ENCODE peak calls at places on chromosomes 4 and X, in four cellular contexts. One of them, this sample, is unnamed.

GRCh38 chr4:123856689-123857545 is 460.3 kb downstream of the SPRY1 start:
- DNase-seq in IMR-90: peak
- DNase-seq in dermis microvascular lymphatic vessel endothelial cell: peak
- DNase-seq in ureter: no peak
- DNase-seq in this sample: peak

GRCh38 chr4:147824316-147824715 is 92.4 kb downstream of the ARHGAP10 start:
- DNase-seq in dermis microvascular lymphatic vessel endothelial cell: no peak
- DNase-seq in IMR-90: no peak
- DNase-seq in ureter: no peak
- DNase-seq in this sample: no peak

GRCh38 chr4:87843936-87844335 is 11.2 kb downstream of the MEPE start:
- DNase-seq in dermis microvascular lymphatic vessel endothelial cell: no peak
- DNase-seq in ureter: no peak
- DNase-seq in IMR-90: peak
- DNase-seq in this sample: no peak

GRCh38 chrX:136779346-136779781 is 1.4 kb downstream of the ARHGEF6 start:
- DNase-seq in dermis microvascular lymphatic vessel endothelial cell: no peak
- DNase-seq in ureter: no peak
- DNase-seq in IMR-90: no peak
- DNase-seq in this sample: no peak

GRCh38 chrX:40971736-40972135 is 113.5 kb upstream of the USP9X start:
- DNase-seq in ureter: no peak
- DNase-seq in dermis microvascular lymphatic vessel endothelial cell: no peak
- DNase-seq in IMR-90: peak
- DNase-seq in this sample: no peak

GRCh38 chrX:8304668-8305067 is 133.6 kb upstream of the VCX2 start:
- DNase-seq in ureter: no peak
- DNase-seq in IMR-90: no peak
- DNase-seq in dermis microvascular lymphatic vessel endothelial cell: no peak
- DNase-seq in this sample: no peak

GRCh38 chr4:13088726-13089658 is 395.1 kb downstream of the RAB28 start:
- DNase-seq in IMR-90: no peak
- DNase-seq in ureter: no peak
- DNase-seq in dermis microvascular lymphatic vessel endothelial cell: no peak
- DNase-seq in this sample: no peak

GRCh38 chrX:110750526-110751189 is 45.0 kb downstream of the CHRDL1 start:
- DNase-seq in ureter: no peak
- DNase-seq in IMR-90: no peak
- DNase-seq in dermis microvascular lymphatic vessel endothelial cell: no peak
- DNase-seq in this sample: no peak

GRCh38 chr4:88963817-88964216 is 93.2 kb downstream of the FAM13A start:
- DNase-seq in IMR-90: peak
- DNase-seq in ureter: no peak
- DNase-seq in dermis microvascular lymphatic vessel endothelial cell: no peak
- DNase-seq in this sample: no peak

GRCh38 chrX:7028246-7028645 is 119.3 kb upstream of the STS start:
- DNase-seq in dermis microvascular lymphatic vessel endothelial cell: no peak
- DNase-seq in ureter: no peak
- DNase-seq in IMR-90: peak
- DNase-seq in this sample: no peak

GRCh38 chr4:58658701-58659100 is 1548.5 kb upstream of the IGFBP7 start:
- DNase-seq in ureter: no peak
- DNase-seq in dermis microvascular lymphatic vessel endothelial cell: no peak
- DNase-seq in IMR-90: no peak
- DNase-seq in this sample: no peak

GRCh38 chr4:52841707-52842456 is 20.2 kb upstream of the RASL11B start:
- DNase-seq in dermis microvascular lymphatic vessel endothelial cell: no peak
- DNase-seq in ureter: no peak
- DNase-seq in IMR-90: peak
- DNase-seq in this sample: no peak

GRCh38 chr4:106463622-106464021 is 95.0 kb upstream of the GIMD1 start:
- DNase-seq in ureter: no peak
- DNase-seq in IMR-90: no peak
- DNase-seq in dermis microvascular lymphatic vessel endothelial cell: no peak
- DNase-seq in this sample: no peak

GRCh38 chr4:52983563-52984303 is 121.6 kb downstream of the RASL11B start:
- DNase-seq in dermis microvascular lymphatic vessel endothelial cell: peak
- DNase-seq in IMR-90: peak
- DNase-seq in ureter: no peak
- DNase-seq in this sample: no peak

GRCh38 chrX:129931411-129932136 is 25.6 kb downstream of the UTP14A start:
- DNase-seq in IMR-90: peak
- DNase-seq in dermis microvascular lymphatic vessel endothelial cell: peak
- DNase-seq in ureter: peak
- DNase-seq in this sample: peak

GRCh38 chr4:147753047-147753446 is 21.2 kb downstream of the ARHGAP10 start:
- DNase-seq in dermis microvascular lymphatic vessel endothelial cell: no peak
- DNase-seq in IMR-90: no peak
- DNase-seq in ureter: no peak
- DNase-seq in this sample: no peak

GRCh38 chr4:182678590-182678989 is 238.6 kb downstream of the DCTD start:
- DNase-seq in ureter: no peak
- DNase-seq in IMR-90: no peak
- DNase-seq in dermis microvascular lymphatic vessel endothelial cell: no peak
- DNase-seq in this sample: no peak

GRCh38 chr4:120857312-120857711 is 65.2 kb downstream of the PRDM5 start:
- DNase-seq in dermis microvascular lymphatic vessel endothelial cell: no peak
- DNase-seq in IMR-90: peak
- DNase-seq in ureter: no peak
- DNase-seq in this sample: no peak

GRCh38 chr4:185534534-185534849 is 815 bp downstream of the PDLIM3 start:
- DNase-seq in IMR-90: no peak
- DNase-seq in ureter: no peak
- DNase-seq in dermis microvascular lymphatic vessel endothelial cell: no peak
- DNase-seq in this sample: no peak

GRCh38 chrX:154484255-154485149 is 1.9 kb downstream of the UBL4A start:
- DNase-seq in dermis microvascular lymphatic vessel endothelial cell: no peak
- DNase-seq in ureter: no peak
- DNase-seq in IMR-90: no peak
- DNase-seq in this sample: no peak

GRCh38 chr4:173370130-173370476 is 651 bp upstream of the SAP30 start:
- DNase-seq in dermis microvascular lymphatic vessel endothelial cell: no peak
- DNase-seq in IMR-90: no peak
- DNase-seq in ureter: peak
- DNase-seq in this sample: peak

GRCh38 chrX:134173541-134174272 is 63.3 kb upstream of the CCDC160 start:
- DNase-seq in IMR-90: no peak
- DNase-seq in ureter: no peak
- DNase-seq in dermis microvascular lymphatic vessel endothelial cell: no peak
- DNase-seq in this sample: no peak

GRCh38 chrX:16320765-16321355 is 153.6 kb downstream of the MAGEB17 start:
- DNase-seq in dermis microvascular lymphatic vessel endothelial cell: no peak
- DNase-seq in IMR-90: peak
- DNase-seq in ureter: no peak
- DNase-seq in this sample: no peak

GRCh38 chrX:108590496-108590895 is 145.9 kb downstream of the IRS4 start:
- DNase-seq in dermis microvascular lymphatic vessel endothelial cell: peak
- DNase-seq in IMR-90: peak
- DNase-seq in ureter: no peak
- DNase-seq in this sample: no peak

GRCh38 chr4:2256156-2256731 is 5.7 kb downstream of the MXD4 start:
- DNase-seq in dermis microvascular lymphatic vessel endothelial cell: no peak
- DNase-seq in ureter: peak
- DNase-seq in IMR-90: no peak
- DNase-seq in this sample: peak

GRCh38 chrX:38880460-38880859 is 79.2 kb downstream of the MID1IP1 start:
- DNase-seq in IMR-90: peak
- DNase-seq in dermis microvascular lymphatic vessel endothelial cell: no peak
- DNase-seq in ureter: no peak
- DNase-seq in this sample: no peak

GRCh38 chr4:88949605-88950004 is 107.4 kb downstream of the FAM13A start:
- DNase-seq in IMR-90: no peak
- DNase-seq in ureter: no peak
- DNase-seq in dermis microvascular lymphatic vessel endothelial cell: no peak
- DNase-seq in this sample: no peak

GRCh38 chrX:74063426-74064155 is 240.4 kb upstream of the ZCCHC13 start:
- DNase-seq in IMR-90: no peak
- DNase-seq in ureter: no peak
- DNase-seq in dermis microvascular lymphatic vessel endothelial cell: no peak
- DNase-seq in this sample: no peak

GRCh38 chrX:96929036-96929435 is 45.3 kb downstream of the RPA4 start:
- DNase-seq in IMR-90: no peak
- DNase-seq in dermis microvascular lymphatic vessel endothelial cell: no peak
- DNase-seq in ureter: no peak
- DNase-seq in this sample: no peak

This sample was measured in right atrium auricular region.